ENCODE peak calls at places on chromosomes 16 and 17, in five cellular contexts. One of them, this sample, is unnamed.

GRCh38 chr16:68396481-68396880 is 51.8 kb downstream of the SMPD3 start:
- DNase-seq in germinal center: peak; percentile 46
- DNase-seq in natural killer cell: no peak
- DNase-seq in A549: peak; percentile 32
- DNase-seq in stimulated activated CD4-positive, alpha-beta T cell treated with anti-CD3 and anti-CD28 coated beads, Interleukin-1b, Interleukin-23, amount 100 ng/mL, for 48 hours: peak; percentile 38
- DNase-seq in this sample: no peak

GRCh38 chr17:37177234-37177633 is 198.6 kb upstream of the C17orf78 start:
- DNase-seq in germinal center: no peak
- DNase-seq in natural killer cell: no peak
- DNase-seq in A549: no peak
- DNase-seq in stimulated activated CD4-positive, alpha-beta T cell treated with anti-CD3 and anti-CD28 coated beads, Interleukin-1b, Interleukin-23, amount 100 ng/mL, for 48 hours: no peak
- DNase-seq in this sample: no peak

GRCh38 chr17:10600551-10600950 is 51.1 kb upstream of the MYH2 start:
- DNase-seq in germinal center: no peak
- DNase-seq in natural killer cell: no peak
- DNase-seq in A549: no peak
- DNase-seq in stimulated activated CD4-positive, alpha-beta T cell treated with anti-CD3 and anti-CD28 coated beads, Interleukin-1b, Interleukin-23, amount 100 ng/mL, for 48 hours: no peak
- DNase-seq in this sample: no peak

GRCh38 chr17:63140255-63140654 is 174.2 kb downstream of the TANC2 start:
- DNase-seq in germinal center: no peak
- DNase-seq in natural killer cell: no peak
- DNase-seq in A549: no peak
- DNase-seq in stimulated activated CD4-positive, alpha-beta T cell treated with anti-CD3 and anti-CD28 coated beads, Interleukin-1b, Interleukin-23, amount 100 ng/mL, for 48 hours: no peak
- DNase-seq in this sample: peak; percentile 30

GRCh38 chr17:35299108-35299507 is 56.2 kb downstream of the SLFN5 start:
- DNase-seq in germinal center: no peak
- DNase-seq in natural killer cell: no peak
- DNase-seq in A549: no peak
- DNase-seq in stimulated activated CD4-positive, alpha-beta T cell treated with anti-CD3 and anti-CD28 coated beads, Interleukin-1b, Interleukin-23, amount 100 ng/mL, for 48 hours: no peak
- DNase-seq in this sample: no peak

GRCh38 chr17:9755083-9755482 is 36.3 kb downstream of the DHRS7C start:
- DNase-seq in germinal center: no peak
- DNase-seq in natural killer cell: no peak
- DNase-seq in A549: no peak
- DNase-seq in stimulated activated CD4-positive, alpha-beta T cell treated with anti-CD3 and anti-CD28 coated beads, Interleukin-1b, Interleukin-23, amount 100 ng/mL, for 48 hours: no peak
- DNase-seq in this sample: no peak

GRCh38 chr17:29573558-29573870 is 5.0 kb downstream of the TP53I13 start:
- DNase-seq in germinal center: no peak
- DNase-seq in natural killer cell: no peak
- DNase-seq in A549: no peak
- DNase-seq in stimulated activated CD4-positive, alpha-beta T cell treated with anti-CD3 and anti-CD28 coated beads, Interleukin-1b, Interleukin-23, amount 100 ng/mL, for 48 hours: no peak
- DNase-seq in this sample: no peak

GRCh38 chr16:17729820-17730219 is 259.1 kb upstream of the XYLT1 start:
- DNase-seq in germinal center: no peak
- DNase-seq in natural killer cell: no peak
- DNase-seq in A549: no peak
- DNase-seq in stimulated activated CD4-positive, alpha-beta T cell treated with anti-CD3 and anti-CD28 coated beads, Interleukin-1b, Interleukin-23, amount 100 ng/mL, for 48 hours: no peak
- DNase-seq in this sample: no peak

GRCh38 chr17:66964930-66965800 is 658 bp downstream of the CACNG4 start:
- DNase-seq in germinal center: peak; percentile 35
- DNase-seq in natural killer cell: no peak
- DNase-seq in A549: peak; percentile 81
- DNase-seq in stimulated activated CD4-positive, alpha-beta T cell treated with anti-CD3 and anti-CD28 coated beads, Interleukin-1b, Interleukin-23, amount 100 ng/mL, for 48 hours: peak; percentile 15
- DNase-seq in this sample: no peak

GRCh38 chr16:84967828-84968227 is 43.5 kb downstream of the ZDHHC7 start:
- DNase-seq in germinal center: no peak
- DNase-seq in natural killer cell: no peak
- DNase-seq in A549: no peak
- DNase-seq in stimulated activated CD4-positive, alpha-beta T cell treated with anti-CD3 and anti-CD28 coated beads, Interleukin-1b, Interleukin-23, amount 100 ng/mL, for 48 hours: no peak
- DNase-seq in this sample: no peak

GRCh38 chr17:32289454-32289853 is 23.8 kb downstream of the RHBDL3 start:
- DNase-seq in germinal center: no peak
- DNase-seq in natural killer cell: no peak
- DNase-seq in A549: no peak
- DNase-seq in stimulated activated CD4-positive, alpha-beta T cell treated with anti-CD3 and anti-CD28 coated beads, Interleukin-1b, Interleukin-23, amount 100 ng/mL, for 48 hours: no peak
- DNase-seq in this sample: no peak

This sample was measured in KG1.